ENCODE peak calls at places on chromosomes 7 and 10, in six cellular contexts. One of them, this sample, is unnamed.

GRCh38 chr10:1215862-1216575 is 159.8 kb downstream of the WDR37 start:
- DNase-seq in GM03348: no peak
- DNase-seq in fibroblast of pulmonary artery: no peak
- DNase-seq in stimulated activated CD4-positive, alpha-beta T cell treated with anti-CD3 and anti-CD28 coated beads, TNF-alpha, amount 100 ng/mL, for 24 hours: no peak
- DNase-seq in CD4-positive, alpha-beta T cell: no peak
- DNase-seq in iPS-NIHi11: no peak
- DNase-seq in this sample: no peak

GRCh38 chr7:131556055-131556911 is at the start of gene PODXL:
- DNase-seq in GM03348: peak; percentile 97
- DNase-seq in fibroblast of pulmonary artery: peak; percentile 40
- DNase-seq in stimulated activated CD4-positive, alpha-beta T cell treated with anti-CD3 and anti-CD28 coated beads, TNF-alpha, amount 100 ng/mL, for 24 hours: no peak
- DNase-seq in CD4-positive, alpha-beta T cell: peak; percentile 32
- DNase-seq in iPS-NIHi11: peak; percentile 100
- DNase-seq in this sample: peak; percentile 23

GRCh38 chr7:128871050-128871449 is 8.4 kb downstream of the ATP6V1F start:
- DNase-seq in GM03348: no peak
- DNase-seq in fibroblast of pulmonary artery: no peak
- DNase-seq in stimulated activated CD4-positive, alpha-beta T cell treated with anti-CD3 and anti-CD28 coated beads, TNF-alpha, amount 100 ng/mL, for 24 hours: no peak
- DNase-seq in CD4-positive, alpha-beta T cell: no peak
- DNase-seq in iPS-NIHi11: no peak
- DNase-seq in this sample: no peak

GRCh38 chr10:44312401-44312800 is 72.5 kb downstream of the CXCL12 start:
- DNase-seq in GM03348: no peak
- DNase-seq in fibroblast of pulmonary artery: no peak
- DNase-seq in stimulated activated CD4-positive, alpha-beta T cell treated with anti-CD3 and anti-CD28 coated beads, TNF-alpha, amount 100 ng/mL, for 24 hours: no peak
- DNase-seq in CD4-positive, alpha-beta T cell: no peak
- DNase-seq in iPS-NIHi11: no peak
- DNase-seq in this sample: no peak

GRCh38 chr10:27746364-27747095 is 911 bp upstream of the MKX start:
- DNase-seq in GM03348: no peak
- DNase-seq in fibroblast of pulmonary artery: no peak
- DNase-seq in stimulated activated CD4-positive, alpha-beta T cell treated with anti-CD3 and anti-CD28 coated beads, TNF-alpha, amount 100 ng/mL, for 24 hours: no peak
- DNase-seq in CD4-positive, alpha-beta T cell: no peak
- DNase-seq in iPS-NIHi11: no peak
- DNase-seq in this sample: no peak

GRCh38 chr7:503575-504111 is 16.0 kb downstream of the PDGFA start:
- DNase-seq in GM03348: no peak
- DNase-seq in fibroblast of pulmonary artery: no peak
- DNase-seq in stimulated activated CD4-positive, alpha-beta T cell treated with anti-CD3 and anti-CD28 coated beads, TNF-alpha, amount 100 ng/mL, for 24 hours: no peak
- DNase-seq in CD4-positive, alpha-beta T cell: no peak
- DNase-seq in iPS-NIHi11: no peak
- DNase-seq in this sample: peak; percentile 4

GRCh38 chr7:42338231-42339222 is 101.5 kb upstream of the GLI3 start:
- DNase-seq in GM03348: peak; percentile 77
- DNase-seq in fibroblast of pulmonary artery: peak; percentile 42
- DNase-seq in stimulated activated CD4-positive, alpha-beta T cell treated with anti-CD3 and anti-CD28 coated beads, TNF-alpha, amount 100 ng/mL, for 24 hours: no peak
- DNase-seq in CD4-positive, alpha-beta T cell: no peak
- DNase-seq in iPS-NIHi11: no peak
- DNase-seq in this sample: no peak

GRCh38 chr7:43642897-43643630 is 60.2 kb downstream of the STK17A start:
- DNase-seq in GM03348: no peak
- DNase-seq in fibroblast of pulmonary artery: no peak
- DNase-seq in stimulated activated CD4-positive, alpha-beta T cell treated with anti-CD3 and anti-CD28 coated beads, TNF-alpha, amount 100 ng/mL, for 24 hours: no peak
- DNase-seq in CD4-positive, alpha-beta T cell: no peak
- DNase-seq in iPS-NIHi11: no peak
- DNase-seq in this sample: no peak

GRCh38 chr7:113657603-113658002 is 261.2 kb downstream of the PPP1R3A start:
- DNase-seq in GM03348: no peak
- DNase-seq in fibroblast of pulmonary artery: no peak
- DNase-seq in stimulated activated CD4-positive, alpha-beta T cell treated with anti-CD3 and anti-CD28 coated beads, TNF-alpha, amount 100 ng/mL, for 24 hours: no peak
- DNase-seq in CD4-positive, alpha-beta T cell: no peak
- DNase-seq in iPS-NIHi11: no peak
- DNase-seq in this sample: no peak

GRCh38 chr10:16944081-16944922 is 127.1 kb upstream of the RSU1 start:
- DNase-seq in GM03348: peak; percentile 76
- DNase-seq in fibroblast of pulmonary artery: peak; percentile 30
- DNase-seq in stimulated activated CD4-positive, alpha-beta T cell treated with anti-CD3 and anti-CD28 coated beads, TNF-alpha, amount 100 ng/mL, for 24 hours: no peak
- DNase-seq in CD4-positive, alpha-beta T cell: no peak
- DNase-seq in iPS-NIHi11: no peak
- DNase-seq in this sample: no peak

GRCh38 chr7:130131191-130131834 is 61.0 kb downstream of the KLHDC10 start:
- DNase-seq in GM03348: no peak
- DNase-seq in fibroblast of pulmonary artery: no peak
- DNase-seq in stimulated activated CD4-positive, alpha-beta T cell treated with anti-CD3 and anti-CD28 coated beads, TNF-alpha, amount 100 ng/mL, for 24 hours: no peak
- DNase-seq in CD4-positive, alpha-beta T cell: no peak
- DNase-seq in iPS-NIHi11: no peak
- DNase-seq in this sample: no peak

This sample was measured in CD8-positive, alpha-beta T cell.